ENCODE peak calls at places on chromosomes 4 and X, in five cellular contexts. V is T-helper 9 cell, M is NCI-H510A treated with DMSO at 0.1 percent for 48 hours, Q is NAMALWA, S is GM20000. Y is an unnamed sample.

GRCh38 chr4:123587983-123588494 is 191.4 kb downstream of the SPRY1 start:
- DNase-seq in S (no peak), M (no peak), V (no peak), Q (no peak), Y (peak)

GRCh38 chrX:13763489-13763888 is 28.9 kb downstream of the OFD1 start:
- DNase-seq in V (no peak), M (no peak), Q (no peak), S (no peak), Y (no peak)

GRCh38 chr4:87071401-87071800 is 136.6 kb downstream of the AFF1 start:
- DNase-seq in M (peak), S (no peak), V (no peak), Q (no peak), Y (no peak)

GRCh38 chr4:41693629-41694028 is 54.9 kb downstream of the PHOX2B start:
- DNase-seq in Q (peak), S (peak), V (no peak), M (peak), Y (no peak)

GRCh38 chr4:55754754-55755350 is 64.7 kb upstream of the EXOC1L start:
- DNase-seq in S (no peak), V (no peak), Q (no peak), M (no peak), Y (no peak)

GRCh38 chr4:169070895-169071218 is 60.8 kb upstream of the CBR4 start:
- DNase-seq in S (no peak), V (no peak), Q (no peak), M (peak), Y (no peak)

GRCh38 chr4:82984459-82984858 is 26.2 kb downstream of the LIN54 start:
- DNase-seq in S (no peak), M (no peak), V (no peak), Q (no peak), Y (no peak)

GRCh38 chr4:173014113-173014558 is 154.5 kb upstream of the GALNT7 start:
- DNase-seq in Q (no peak), V (no peak), S (no peak), M (no peak), Y (no peak)

GRCh38 chr4:19776929-19777328 is 474.8 kb upstream of the SLIT2 start:
- DNase-seq in Q (no peak), V (no peak), S (no peak), M (no peak), Y (no peak)

GRCh38 chr4:185040523-185040922 is 22.2 kb downstream of the HELT start:
- DNase-seq in Q (no peak), V (no peak), S (no peak), M (no peak), Y (no peak)

GRCh38 chr4:110619401-110620247 is 3.3 kb downstream of the PITX2 start:
- DNase-seq in M (no peak), V (no peak), S (no peak), Q (no peak), Y (no peak)

GRCh38 chr4:27057053-27057452 is 196.4 kb downstream of the STIM2 start:
- DNase-seq in Q (no peak), V (no peak), M (no peak), S (no peak), Y (no peak)

GRCh38 chr4:89283226-89283974 is 24.2 kb downstream of the GPRIN3 start:
- DNase-seq in M (no peak), Q (no peak), S (no peak), V (peak), Y (peak)

GRCh38 chrX:72038016-72038415 is 93.7 kb downstream of the RTL5 start:
- DNase-seq in S (no peak), M (no peak), Q (no peak), V (no peak), Y (no peak)

GRCh38 chrX:20233336-20233735 is 33.4 kb downstream of the RPS6KA3 start:
- DNase-seq in V (no peak), Q (no peak), S (no peak), M (no peak), Y (no peak)

GRCh38 chr4:152079543-152080293 is 318.9 kb upstream of the GATB start:
- DNase-seq in M (no peak), Q (peak), S (no peak), V (no peak), Y (no peak)

GRCh38 chr4:138510053-138510452 is 267.9 kb upstream of the SLC7A11 start:
- DNase-seq in V (no peak), S (no peak), Q (no peak), M (no peak), Y (peak)

GRCh38 chrX:46327229-46328081 is 217.8 kb downstream of the ZNF674 start:
- DNase-seq in V (no peak), S (no peak), M (no peak), Q (no peak), Y (no peak)

Y was measured in trophoblast cell.